ENCODE peak calls at places on chromosomes 1 and 21, in nine cellular contexts. U is adrenal gland, R is A549, J is IMR-90, P is right lobe of liver, Z is endothelial cell of umbilical vein, V is tibial nerve, T is vagina, W is testis. O is an unnamed sample.

GRCh38 chr1:58768971-58769808 is 14.7 kb downstream of the JUN start:
- DNase-seq in J (peak; percentile 63), R (peak; percentile 49), U (peak; percentile 80), W (peak; percentile 93), Z (peak; percentile 74), T (no peak), P (peak; percentile 80), V (peak; percentile 96), O (peak; percentile 82)

GRCh38 chr1:206551985-206552325 is 44.6 kb downstream of the RASSF5 start:
- DNase-seq in W (no peak), P (no peak), J (no peak), Z (no peak), V (no peak), U (no peak), T (no peak), R (no peak), O (no peak)

GRCh38 chr1:38672692-38673091 is 186.9 kb downstream of the RRAGC start:
- DNase-seq in R (no peak), Z (no peak), T (no peak), J (no peak), W (no peak), U (peak; percentile 42), P (no peak), V (no peak), O (no peak)

GRCh38 chr1:82091729-82092128 is 291.0 kb downstream of the ADGRL2 start:
- DNase-seq in Z (no peak), V (peak; percentile 29), J (no peak), P (no peak), U (no peak), W (no peak), R (no peak), T (no peak), O (no peak)

GRCh38 chr1:53127546-53127945 is 14.9 kb downstream of the SLC1A7 start:
- DNase-seq in J (peak; percentile 35), V (no peak), R (no peak), W (no peak), P (peak; percentile 4), U (no peak), T (no peak), Z (no peak), O (no peak)

GRCh38 chr21:17427157-17427556 is 85.7 kb upstream of the CXADR start:
- DNase-seq in Z (no peak), P (no peak), R (no peak), J (no peak), T (no peak), W (no peak), U (no peak), V (no peak), O (no peak)

GRCh38 chr21:42518216-42518615 is 4.6 kb downstream of the SLC37A1 start:
- DNase-seq in U (peak; percentile 79), W (no peak), V (no peak), R (peak; percentile 56), P (no peak), T (no peak), Z (no peak), J (peak; percentile 28), O (no peak)

GRCh38 chr1:154626456-154627246 is 18.7 kb upstream of the ADAR start:
- DNase-seq in Z (no peak), P (no peak), T (no peak), W (peak; percentile 43), U (no peak), R (peak; percentile 13), V (no peak), J (no peak), O (no peak)

GRCh38 chr1:116485071-116485735 is 85.6 kb downstream of the CD58 start:
- DNase-seq in J (peak; percentile 78), T (no peak), Z (peak; percentile 81), W (peak; percentile 94), V (peak; percentile 90), R (peak; percentile 66), U (peak; percentile 86), P (peak; percentile 87), O (peak; percentile 93)
- TF ChIP-seq POLR2A in J (no peak), T (no peak), Z (no peak), W (no peak), V (no peak), R (no peak), U (no peak), P (no peak), O (no peak)

GRCh38 chr1:112335351-112335750 is 60.7 kb upstream of the CTTNBP2NL start:
- DNase-seq in W (no peak), J (peak; percentile 4), Z (no peak), U (no peak), V (no peak), P (no peak), R (no peak), T (no peak), O (no peak)

GRCh38 chr1:112328600-112328999 is 67.4 kb upstream of the CTTNBP2NL start:
- DNase-seq in T (no peak), V (no peak), R (no peak), U (no peak), W (no peak), J (no peak), Z (no peak), P (no peak), O (no peak)

GRCh38 chr1:112337028-112337531 is 58.9 kb upstream of the CTTNBP2NL start:
- DNase-seq in J (peak; percentile 31), T (no peak), R (peak; percentile 45), V (no peak), P (peak; percentile 57), Z (peak; percentile 56), U (peak; percentile 25), W (peak; percentile 65), O (no peak)

GRCh38 chr1:112332751-112333150 is 63.3 kb upstream of the CTTNBP2NL start:
- DNase-seq in T (no peak), U (no peak), V (no peak), Z (no peak), R (no peak), J (no peak), P (no peak), W (no peak), O (no peak)
- TF ChIP-seq CTCF in T (no peak), U (no peak), V (no peak), Z (no peak), R (no peak), J (no peak), P (no peak), W (no peak), O (no peak)

GRCh38 chr1:23978825-23979224 is 1.3 kb downstream of the SRSF10 start:
- DNase-seq in J (no peak), T (no peak), P (no peak), V (no peak), U (no peak), R (no peak), Z (peak; percentile 26), W (no peak), O (no peak)

GRCh38 chr1:23980006-23980724 is at the start of gene SRSF10:
- DNase-seq in J (peak; percentile 99), P (peak; percentile 99), T (peak; percentile 98), Z (peak; percentile 99), R (peak; percentile 98), U (peak; percentile 99), W (peak; percentile 98), V (peak; percentile 95), O (peak; percentile 99)

GRCh38 chr1:23979387-23980005 is 631 bp downstream of the SRSF10 start:
- DNase-seq in J (no peak), R (no peak), Z (peak; percentile 40), U (no peak), W (no peak), P (no peak), V (peak; percentile 19), T (no peak), O (no peak)

GRCh38 chr1:23977854-23978191 is 2.3 kb downstream of the SRSF10 start:
- DNase-seq in P (no peak), T (no peak), J (no peak), Z (no peak), R (no peak), U (no peak), W (no peak), V (no peak), O (no peak)

GRCh38 chr1:23977187-23977853 is 2.8 kb downstream of the SRSF10 start:
- DNase-seq in Z (no peak), P (no peak), V (no peak), R (no peak), W (no peak), T (no peak), U (no peak), J (no peak), O (no peak)
- TF ChIP-seq POLR2A in Z (no peak), P (no peak), V (no peak), R (no peak), W (no peak), T (no peak), U (no peak), J (no peak), O (no peak)

DNA sequence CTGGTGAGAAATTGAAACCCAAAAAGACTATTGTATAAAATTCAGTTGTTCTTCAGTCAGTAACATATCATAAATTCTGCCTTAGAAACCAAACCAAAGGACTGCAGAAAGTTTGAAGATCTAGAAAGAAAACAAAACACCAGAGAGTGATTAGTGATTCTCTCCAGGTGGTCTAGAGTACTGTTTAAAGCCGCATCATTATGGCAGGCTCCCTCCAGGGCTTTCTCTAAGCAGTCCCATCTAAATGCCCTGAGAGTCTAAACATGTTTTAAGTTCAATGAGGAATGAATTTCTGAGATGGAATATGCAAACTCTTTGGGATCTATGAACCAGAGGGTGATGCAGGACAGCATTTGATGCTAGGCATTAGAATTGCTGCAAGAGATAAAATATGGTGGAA is 100.9 kb upstream of the ST6GALNAC5 start:
- DNase-seq in W (no peak), Z (no peak), P (no peak), V (no peak), R (no peak), T (no peak), U (no peak), J (no peak), O (no peak)
- TF ChIP-seq CTCF in W (no peak), Z (no peak), P (no peak), V (no peak), R (no peak), T (no peak), U (no peak), J (no peak), O (no peak)

O was measured in heart left ventricle.